ENCODE peak calls at places on chromosomes 6 and 20, in six cellular contexts. P is HTR-8/SVneo; G is stimulated activated CD4-positive, alpha-beta T cell treated with anti-CD3 and anti-CD28 coated beads, Interleukin-12 subunit alpha, Interleukin-12 subunit beta, amount 100 ng/mL, for 24 hours; B is RWPE1; X is activated naive CD4-positive, alpha-beta T cell; K is KG1. M is an unnamed sample.

GRCh38 chr6:132715204-132715603 is 1.3 kb upstream of the VNN1 start:
- DNase-seq in P (peak), G (no peak), B (peak), X (no peak), K (no peak), M (no peak)

GRCh38 chr6:157877149-157877548 is 54.1 kb downstream of the SNX9 start:
- DNase-seq in P (no peak), G (no peak), B (no peak), X (no peak), K (no peak), M (no peak)

GRCh38 chr20:1185781-1186334 is 1.1 kb upstream of the TMEM74B start:
- DNase-seq in P (peak), G (peak), B (peak), X (no peak), K (no peak), M (peak)

GRCh38 chr6:78947962-78948361 is 80.6 kb downstream of the IRAK1BP1 start:
- DNase-seq in P (no peak), G (no peak), B (no peak), X (no peak), K (no peak), M (no peak)

GRCh38 chr20:11675920-11676617 is 241.6 kb upstream of the BTBD3 start:
- DNase-seq in P (no peak), G (no peak), B (no peak), X (no peak), K (no peak), M (no peak)

GRCh38 chr6:88611721-88612120 is 351.7 kb downstream of the RNGTT start:
- DNase-seq in P (no peak), G (no peak), B (no peak), X (no peak), K (no peak), M (no peak)

GRCh38 chr20:35497780-35498189 is 31.7 kb downstream of the C20orf173 start:
- DNase-seq in P (no peak), G (no peak), B (no peak), X (no peak), K (no peak), M (no peak)

GRCh38 chr6:126170875-126171489 is 168.9 kb upstream of the CENPW start:
- DNase-seq in P (peak), G (no peak), B (no peak), X (no peak), K (peak), M (no peak)

GRCh38 chr6:163183791-163184190 is 230.7 kb upstream of the QKI start:
- DNase-seq in P (no peak), G (no peak), B (no peak), X (no peak), K (no peak), M (no peak)

GRCh38 chr6:117906905-117907599 is at the start of gene SLC35F1:
- DNase-seq in P (peak), G (peak), B (peak), X (no peak), K (no peak), M (peak)

GRCh38 chr20:63055575-63056235 is 48.9 kb upstream of the BHLHE23 start:
- DNase-seq in P (no peak), G (no peak), B (no peak), X (no peak), K (no peak), M (peak)

GRCh38 chr6:82072113-82072512 is 175.4 kb downstream of the IBTK start:
- DNase-seq in P (no peak), G (no peak), B (no peak), X (no peak), K (no peak), M (no peak)

GRCh38 chr6:150334790-150335783 is 33.7 kb upstream of the IYD start:
- DNase-seq in P (peak), G (peak), B (peak), X (no peak), K (no peak), M (no peak)

GRCh38 chr6:123564363-123564762 is 72.4 kb downstream of the TRDN start:
- DNase-seq in P (no peak), G (no peak), B (no peak), X (no peak), K (no peak), M (no peak)

GRCh38 chr6:44967481-44967880 is 360.6 kb upstream of the RUNX2 start:
- DNase-seq in P (no peak), G (no peak), B (no peak), X (no peak), K (no peak), M (no peak)

M was measured in lower lobe of right lung.